ENCODE peak calls at places on chromosomes 3 and 15, in five cellular contexts. One of them, this sample, is unnamed.

GRCh38 chr3:142272200-142272891 is 47.0 kb upstream of the GK5 start:
- DNase-seq in adrenal gland: no peak
- DNase-seq in left lung: no peak
- DNase-seq in mammary epithelial cell: no peak
- DNase-seq in left ventricle myocardium inferior: no peak
- DNase-seq in this sample: no peak

GRCh38 chr15:35624881-35625280 is 78.9 kb upstream of the DPH6 start:
- DNase-seq in adrenal gland: peak; percentile 59
- DNase-seq in left lung: peak; percentile 37
- DNase-seq in mammary epithelial cell: peak; percentile 26
- DNase-seq in left ventricle myocardium inferior: no peak
- DNase-seq in this sample: no peak

GRCh38 chr3:35216501-35217266 is 422.6 kb upstream of the ARPP21 start:
- DNase-seq in adrenal gland: no peak
- DNase-seq in left lung: peak; percentile 28
- DNase-seq in mammary epithelial cell: no peak
- DNase-seq in left ventricle myocardium inferior: no peak
- DNase-seq in this sample: no peak

GRCh38 chr3:158727499-158728377 is 4.5 kb downstream of the RARRES1 start:
- DNase-seq in adrenal gland: peak; percentile 75
- DNase-seq in left lung: no peak
- DNase-seq in mammary epithelial cell: peak; percentile 58
- DNase-seq in left ventricle myocardium inferior: no peak
- DNase-seq in this sample: peak; percentile 43

GRCh38 chr15:65423150-65423976 is 616 bp upstream of the IGDCC4 start:
- DNase-seq in adrenal gland: peak; percentile 28
- DNase-seq in left lung: no peak
- DNase-seq in mammary epithelial cell: no peak
- DNase-seq in left ventricle myocardium inferior: peak; percentile 18
- DNase-seq in this sample: no peak

GRCh38 chr3:182241777-182242556 is 530.2 kb downstream of the SOX2 start:
- DNase-seq in adrenal gland: peak; percentile 32
- DNase-seq in left lung: peak; percentile 34
- DNase-seq in mammary epithelial cell: no peak
- DNase-seq in left ventricle myocardium inferior: peak; percentile 48
- DNase-seq in this sample: no peak

GRCh38 chr3:41846850-41847249 is 115.1 kb downstream of the ULK4 start:
- DNase-seq in adrenal gland: no peak
- DNase-seq in left lung: no peak
- DNase-seq in mammary epithelial cell: no peak
- DNase-seq in left ventricle myocardium inferior: no peak
- DNase-seq in this sample: no peak

GRCh38 chr15:73617310-73617709 is 15.9 kb downstream of the NPTN start:
- DNase-seq in adrenal gland: no peak
- DNase-seq in left lung: no peak
- DNase-seq in mammary epithelial cell: no peak
- DNase-seq in left ventricle myocardium inferior: no peak
- DNase-seq in this sample: no peak

GRCh38 chr15:89855948-89856347 is 37.8 kb downstream of the AP3S2 start:
- DNase-seq in adrenal gland: no peak
- DNase-seq in left lung: no peak
- DNase-seq in mammary epithelial cell: no peak
- DNase-seq in left ventricle myocardium inferior: no peak
- DNase-seq in this sample: no peak

GRCh38 chr3:79846148-79846933 is 78.5 kb upstream of the ROBO1 start:
- DNase-seq in adrenal gland: no peak
- DNase-seq in left lung: no peak
- DNase-seq in mammary epithelial cell: no peak
- DNase-seq in left ventricle myocardium inferior: no peak
- DNase-seq in this sample: no peak

GRCh38 chr3:105555206-105555605 is 188.5 kb downstream of the ALCAM start:
- DNase-seq in adrenal gland: no peak
- DNase-seq in left lung: no peak
- DNase-seq in mammary epithelial cell: no peak
- DNase-seq in left ventricle myocardium inferior: no peak
- DNase-seq in this sample: no peak

GRCh38 chr3:132134611-132135010 is 99.8 kb upstream of the CPNE4 start:
- DNase-seq in adrenal gland: no peak
- DNase-seq in left lung: no peak
- DNase-seq in mammary epithelial cell: peak; percentile 90
- DNase-seq in left ventricle myocardium inferior: no peak
- DNase-seq in this sample: no peak

GRCh38 chr3:18883553-18883952 is 264.8 kb upstream of the KCNH8 start:
- DNase-seq in adrenal gland: no peak
- DNase-seq in left lung: no peak
- DNase-seq in mammary epithelial cell: no peak
- DNase-seq in left ventricle myocardium inferior: no peak
- DNase-seq in this sample: no peak

GRCh38 chr3:129313983-129314756 is 35.5 kb downstream of the HMCES start:
- DNase-seq in adrenal gland: peak; percentile 32
- DNase-seq in left lung: no peak
- DNase-seq in mammary epithelial cell: peak; percentile 55
- DNase-seq in left ventricle myocardium inferior: peak; percentile 29
- DNase-seq in this sample: peak; percentile 45

GRCh38 chr3:5239602-5240001 is 52.1 kb downstream of the EDEM1 start:
- DNase-seq in adrenal gland: no peak
- DNase-seq in left lung: no peak
- DNase-seq in mammary epithelial cell: peak; percentile 51
- DNase-seq in left ventricle myocardium inferior: no peak
- DNase-seq in this sample: no peak

GRCh38 chr15:33293619-33294309 is 17.0 kb upstream of the RYR3 start:
- DNase-seq in adrenal gland: no peak
- DNase-seq in left lung: no peak
- DNase-seq in mammary epithelial cell: no peak
- DNase-seq in left ventricle myocardium inferior: no peak
- DNase-seq in this sample: no peak

GRCh38 chr15:41585140-41586047 is 26.4 kb downstream of the TYRO3 start:
- DNase-seq in adrenal gland: peak; percentile 69
- DNase-seq in left lung: no peak
- DNase-seq in mammary epithelial cell: peak; percentile 55
- DNase-seq in left ventricle myocardium inferior: peak; percentile 52
- DNase-seq in this sample: peak; percentile 61

GRCh38 chr3:143123353-143123974 is 3.9 kb downstream of the CHST2 start:
- DNase-seq in adrenal gland: no peak
- DNase-seq in left lung: no peak
- DNase-seq in mammary epithelial cell: no peak
- DNase-seq in left ventricle myocardium inferior: no peak
- DNase-seq in this sample: no peak

GRCh38 chr15:89248584-89248983 is 4.8 kb downstream of the FANCI start:
- DNase-seq in adrenal gland: no peak
- DNase-seq in left lung: no peak
- DNase-seq in mammary epithelial cell: no peak
- DNase-seq in left ventricle myocardium inferior: no peak
- DNase-seq in this sample: no peak

GRCh38 chr3:111735271-111735758 is 123.8 kb upstream of the PHLDB2 start:
- DNase-seq in adrenal gland: peak; percentile 34
- DNase-seq in left lung: no peak
- DNase-seq in mammary epithelial cell: peak; percentile 93
- DNase-seq in left ventricle myocardium inferior: no peak
- DNase-seq in this sample: no peak
- H3K4me1 ChIP-seq in adrenal gland: peaks cover 17% of the 10 kb centered on the region
- H3K4me1 ChIP-seq in left lung: peaks cover 3% of the 10 kb centered on the region
- H3K4me1 ChIP-seq in mammary epithelial cell: peaks cover 74% of the 10 kb centered on the region
- H3K4me1 ChIP-seq in left ventricle myocardium inferior: peaks cover 62% of the 10 kb centered on the region
- H3K4me1 ChIP-seq in this sample: peaks cover 58% of the 10 kb centered on the region

GRCh38 chr3:31530039-31530983 is 2.4 kb upstream of the STT3B start:
- DNase-seq in adrenal gland: no peak
- DNase-seq in left lung: no peak
- DNase-seq in mammary epithelial cell: no peak
- DNase-seq in left ventricle myocardium inferior: no peak
- DNase-seq in this sample: no peak

GRCh38 chr3:31532587-31533168 is at the start of gene STT3B:
- DNase-seq in adrenal gland: no peak
- DNase-seq in left lung: peak; percentile 90
- DNase-seq in mammary epithelial cell: peak; percentile 88
- DNase-seq in left ventricle myocardium inferior: peak; percentile 86
- DNase-seq in this sample: no peak

GRCh38 chr3:31531992-31532586 is 636 bp upstream of the STT3B start:
- DNase-seq in adrenal gland: peak; percentile 99
- DNase-seq in left lung: peak; percentile 99
- DNase-seq in mammary epithelial cell: peak; percentile 98
- DNase-seq in left ventricle myocardium inferior: peak; percentile 99
- DNase-seq in this sample: peak; percentile 100

GRCh38 chr3:31533169-31533870 is 595 bp downstream of the STT3B start:
- DNase-seq in adrenal gland: peak; percentile 70
- DNase-seq in left lung: peak; percentile 64
- DNase-seq in mammary epithelial cell: peak; percentile 43
- DNase-seq in left ventricle myocardium inferior: peak; percentile 52
- DNase-seq in this sample: peak; percentile 84

GRCh38 chr3:31531465-31531991 is 1.2 kb upstream of the STT3B start:
- DNase-seq in adrenal gland: no peak
- DNase-seq in left lung: no peak
- DNase-seq in mammary epithelial cell: no peak
- DNase-seq in left ventricle myocardium inferior: no peak
- DNase-seq in this sample: no peak
- TF ChIP-seq CTCF in adrenal gland: no peak
- TF ChIP-seq CTCF in left lung: no peak
- TF ChIP-seq CTCF in mammary epithelial cell: no peak
- TF ChIP-seq CTCF in left ventricle myocardium inferior: peak; percentile 34
- TF ChIP-seq CTCF in this sample: no peak

DNA sequence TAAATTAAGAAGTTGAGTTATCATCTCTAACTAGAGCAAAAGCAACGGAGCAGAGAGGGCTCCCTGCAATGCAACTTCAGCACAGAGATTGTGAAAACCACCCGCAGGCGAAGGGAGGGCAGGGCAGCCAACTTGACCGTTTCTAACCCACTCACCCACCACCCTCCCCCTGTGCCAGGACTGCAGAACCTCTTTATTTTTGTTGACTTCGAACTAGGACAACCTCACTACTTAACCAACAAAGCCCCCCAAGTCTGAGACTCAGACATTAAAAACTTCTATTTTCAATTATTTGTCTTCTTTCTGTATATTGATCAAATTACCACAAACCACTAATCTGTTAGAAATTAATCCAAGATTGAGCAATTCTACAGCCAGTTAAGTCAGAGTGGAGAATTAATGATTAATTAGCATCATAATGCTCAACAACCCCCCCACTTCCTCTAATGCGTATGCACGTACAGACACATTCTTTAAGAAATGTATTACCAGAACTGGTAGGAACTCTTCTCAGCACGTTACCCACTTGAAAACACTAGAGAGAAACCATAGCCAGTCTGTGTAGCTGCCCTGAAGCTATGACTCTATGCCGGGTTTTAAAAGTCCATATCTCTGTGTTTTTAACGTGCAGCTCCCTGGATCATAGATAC is 2.0 kb downstream of the MGLL start:
- DNase-seq in adrenal gland: no peak
- DNase-seq in left lung: no peak
- DNase-seq in mammary epithelial cell: no peak
- DNase-seq in left ventricle myocardium inferior: no peak
- DNase-seq in this sample: no peak
- H3K4me1 ChIP-seq in adrenal gland: peaks cover 7% of the 10 kb centered on the region
- H3K4me1 ChIP-seq in left lung: peaks cover 29% of the 10 kb centered on the region
- H3K4me1 ChIP-seq in mammary epithelial cell: peaks cover 50% of the 10 kb centered on the region
- H3K4me1 ChIP-seq in left ventricle myocardium inferior: peaks cover 79% of the 10 kb centered on the region
- H3K4me1 ChIP-seq in this sample: no peaks in the 10 kb centered on the region

DNA sequence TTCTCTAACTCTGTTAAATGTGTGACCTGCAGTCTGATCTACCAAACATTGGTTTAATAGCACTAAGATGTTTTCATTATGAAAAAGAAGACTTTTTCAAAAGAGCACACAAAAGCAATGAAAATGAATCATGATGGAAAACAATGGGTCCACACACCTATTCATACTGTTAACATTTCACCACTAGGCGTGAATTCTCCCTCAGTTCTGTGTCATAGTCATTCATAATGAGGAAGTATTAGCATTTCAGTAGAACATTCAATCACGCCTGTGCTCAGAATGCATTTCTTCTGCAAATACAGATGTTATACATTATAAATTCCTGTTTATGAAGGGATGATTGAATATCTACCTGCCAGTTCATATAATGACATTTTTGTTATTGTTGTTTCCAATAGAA is 35.9 kb downstream of the EIF4E3 start:
- DNase-seq in adrenal gland: no peak
- DNase-seq in left lung: no peak
- DNase-seq in mammary epithelial cell: peak; percentile 71
- DNase-seq in left ventricle myocardium inferior: no peak
- DNase-seq in this sample: no peak
- TF ChIP-seq CTCF in adrenal gland: no peak
- TF ChIP-seq CTCF in left lung: no peak
- TF ChIP-seq CTCF in mammary epithelial cell: peak; percentile 16
- TF ChIP-seq CTCF in left ventricle myocardium inferior: no peak
- TF ChIP-seq CTCF in this sample: no peak

DNA sequence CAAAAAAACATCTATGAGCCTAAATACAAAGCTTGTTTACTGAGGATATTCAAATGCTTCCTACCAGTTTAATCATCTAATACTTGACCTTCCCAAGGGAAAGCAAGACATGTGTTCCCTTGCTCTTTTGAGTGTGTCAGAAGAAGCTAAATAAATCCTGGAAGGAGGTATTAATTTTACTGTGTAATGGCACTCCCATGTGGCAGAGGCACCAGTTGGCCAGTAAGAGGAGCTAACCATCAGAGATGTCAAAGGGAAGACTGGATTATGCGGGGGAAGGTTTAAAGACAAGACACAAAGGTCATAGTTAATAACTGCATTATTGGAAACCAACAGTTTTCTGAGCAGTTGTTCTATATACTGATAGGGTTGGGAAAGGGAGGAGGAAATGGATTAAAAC is 125.1 kb downstream of the SUCLG2 start:
- DNase-seq in adrenal gland: no peak
- DNase-seq in left lung: no peak
- DNase-seq in mammary epithelial cell: no peak
- DNase-seq in left ventricle myocardium inferior: no peak
- DNase-seq in this sample: no peak
- H3K4me1 ChIP-seq in adrenal gland: no peaks in the 10 kb centered on the region
- H3K4me1 ChIP-seq in left lung: no peaks in the 10 kb centered on the region
- H3K4me1 ChIP-seq in mammary epithelial cell: peaks cover 16% of the 10 kb centered on the region
- H3K4me1 ChIP-seq in left ventricle myocardium inferior: peaks cover 19% of the 10 kb centered on the region
- H3K4me1 ChIP-seq in this sample: no peaks in the 10 kb centered on the region